ENCODE peak calls at places on chromosomes 11 and 22, in five cellular contexts. One of them, this sample, is unnamed.

GRCh38 chr11:36214976-36215687 is 74.1 kb downstream of the COMMD9 start:
- DNase-seq in GM23248: no peak
- DNase-seq in MM.1S: no peak
- DNase-seq in IMR-90: no peak
- DNase-seq in fibroblast of lung: no peak
- DNase-seq in this sample: no peak

GRCh38 chr11:75339685-75340409 is 11.6 kb downstream of the ARRB1 start:
- DNase-seq in IMR-90: no peak
- DNase-seq in fibroblast of lung: no peak
- DNase-seq in GM23248: no peak
- DNase-seq in MM.1S: no peak
- DNase-seq in this sample: no peak

GRCh38 chr22:42376721-42377177 is 55.5 kb downstream of the NFAM1 start:
- DNase-seq in IMR-90: peak
- DNase-seq in MM.1S: no peak
- DNase-seq in GM23248: peak
- DNase-seq in fibroblast of lung: peak
- DNase-seq in this sample: no peak

GRCh38 chr22:39080052-39080762 is 3.1 kb downstream of the APOBEC3G start:
- DNase-seq in fibroblast of lung: no peak
- DNase-seq in GM23248: no peak
- DNase-seq in IMR-90: no peak
- DNase-seq in MM.1S: no peak
- DNase-seq in this sample: no peak

GRCh38 chr11:34052036-34052607 is 591 bp downstream of the CAPRIN1 start:
- DNase-seq in GM23248: peak
- DNase-seq in fibroblast of lung: peak
- DNase-seq in MM.1S: peak
- DNase-seq in IMR-90: peak
- DNase-seq in this sample: peak

GRCh38 chr11:62542111-62542745 is 4.4 kb downstream of the AHNAK start:
- DNase-seq in IMR-90: peak
- DNase-seq in GM23248: no peak
- DNase-seq in MM.1S: no peak
- DNase-seq in fibroblast of lung: no peak
- DNase-seq in this sample: no peak

GRCh38 chr11:94511932-94512781 is at the start of gene C11orf97:
- DNase-seq in IMR-90: peak
- DNase-seq in GM23248: peak
- DNase-seq in MM.1S: peak
- DNase-seq in fibroblast of lung: peak
- DNase-seq in this sample: peak

GRCh38 chr11:62401781-62402180 is 17.1 kb upstream of the SCGB1A1 start:
- DNase-seq in IMR-90: no peak
- DNase-seq in MM.1S: no peak
- DNase-seq in fibroblast of lung: no peak
- DNase-seq in GM23248: peak
- DNase-seq in this sample: no peak

GRCh38 chr11:6129634-6130033 is 22.1 kb downstream of the OR56B4 start:
- DNase-seq in GM23248: no peak
- DNase-seq in IMR-90: no peak
- DNase-seq in fibroblast of lung: no peak
- DNase-seq in MM.1S: no peak
- DNase-seq in this sample: no peak

GRCh38 chr22:46574993-46575914 is 37.8 kb upstream of the CELSR1 start:
- DNase-seq in GM23248: no peak
- DNase-seq in fibroblast of lung: no peak
- DNase-seq in IMR-90: no peak
- DNase-seq in MM.1S: peak
- DNase-seq in this sample: peak

GRCh38 chr22:41910599-41911291 is 4.1 kb downstream of the SHISA8 start:
- DNase-seq in GM23248: peak
- DNase-seq in fibroblast of lung: peak
- DNase-seq in MM.1S: no peak
- DNase-seq in IMR-90: no peak
- DNase-seq in this sample: peak

GRCh38 chr22:29606320-29606719 is 2.9 kb downstream of the NF2 start:
- DNase-seq in IMR-90: no peak
- DNase-seq in MM.1S: no peak
- DNase-seq in fibroblast of lung: no peak
- DNase-seq in GM23248: no peak
- DNase-seq in this sample: no peak

GRCh38 chr11:116601734-116602636 is 170.8 kb downstream of the BUD13 start:
- DNase-seq in GM23248: peak
- DNase-seq in fibroblast of lung: peak
- DNase-seq in MM.1S: no peak
- DNase-seq in IMR-90: peak
- DNase-seq in this sample: no peak

GRCh38 chr11:120929664-120930154 is 94.2 kb upstream of the TBCEL start:
- DNase-seq in GM23248: peak
- DNase-seq in MM.1S: peak
- DNase-seq in fibroblast of lung: peak
- DNase-seq in IMR-90: peak
- DNase-seq in this sample: peak

GRCh38 chr11:15770798-15771414 is 585.4 kb downstream of the SOX6 start:
- DNase-seq in fibroblast of lung: peak
- DNase-seq in GM23248: peak
- DNase-seq in MM.1S: peak
- DNase-seq in IMR-90: peak
- DNase-seq in this sample: no peak

GRCh38 chr11:119352857-119353260 is 6.4 kb upstream of the MFRP start:
- DNase-seq in IMR-90: no peak
- DNase-seq in fibroblast of lung: peak
- DNase-seq in MM.1S: no peak
- DNase-seq in GM23248: no peak
- DNase-seq in this sample: peak

GRCh38 chr22:28783786-28784671 is 11.5 kb downstream of the CCDC117 start:
- DNase-seq in fibroblast of lung: no peak
- DNase-seq in MM.1S: no peak
- DNase-seq in IMR-90: peak
- DNase-seq in GM23248: no peak
- DNase-seq in this sample: peak

GRCh38 chr11:123725995-123726655 is 15.3 kb downstream of the ZNF202 start:
- DNase-seq in GM23248: no peak
- DNase-seq in fibroblast of lung: no peak
- DNase-seq in IMR-90: no peak
- DNase-seq in MM.1S: no peak
- DNase-seq in this sample: no peak

GRCh38 chr11:100863080-100863581 is 176.0 kb downstream of the ARHGAP42 start:
- DNase-seq in fibroblast of lung: peak
- DNase-seq in GM23248: peak
- DNase-seq in MM.1S: peak
- DNase-seq in IMR-90: peak
- DNase-seq in this sample: peak

GRCh38 chr11:12137005-12137690 is 26.8 kb downstream of the MICAL2 start:
- DNase-seq in GM23248: no peak
- DNase-seq in fibroblast of lung: no peak
- DNase-seq in IMR-90: no peak
- DNase-seq in MM.1S: no peak
- DNase-seq in this sample: no peak

GRCh38 chr11:15968461-15969130 is 387.8 kb downstream of the SOX6 start:
- DNase-seq in fibroblast of lung: no peak
- DNase-seq in GM23248: no peak
- DNase-seq in IMR-90: no peak
- DNase-seq in MM.1S: no peak
- DNase-seq in this sample: no peak

GRCh38 chr11:90204832-90205646 is 17.8 kb downstream of the CHORDC1 start:
- DNase-seq in GM23248: peak
- DNase-seq in fibroblast of lung: peak
- DNase-seq in IMR-90: peak
- DNase-seq in MM.1S: peak
- DNase-seq in this sample: peak

GRCh38 chr22:40605676-40606250 is 30.8 kb downstream of the MRTFA start:
- DNase-seq in MM.1S: no peak
- DNase-seq in IMR-90: peak
- DNase-seq in fibroblast of lung: peak
- DNase-seq in GM23248: peak
- DNase-seq in this sample: no peak

GRCh38 chr11:122697636-122698167 is 42.2 kb downstream of the UBASH3B start:
- DNase-seq in MM.1S: peak
- DNase-seq in IMR-90: peak
- DNase-seq in GM23248: peak
- DNase-seq in fibroblast of lung: peak
- DNase-seq in this sample: peak

GRCh38 chr22:17570851-17571631 is 7.7 kb downstream of the SLC25A18 start:
- DNase-seq in GM23248: peak
- DNase-seq in MM.1S: no peak
- DNase-seq in IMR-90: peak
- DNase-seq in fibroblast of lung: peak
- DNase-seq in this sample: no peak

GRCh38 chr11:84720706-84721402 is 906.3 kb downstream of the DLG2 start:
- DNase-seq in MM.1S: peak
- DNase-seq in IMR-90: no peak
- DNase-seq in GM23248: peak
- DNase-seq in fibroblast of lung: peak
- DNase-seq in this sample: no peak

GRCh38 chr11:75223954-75224643 is 16.5 kb upstream of the TPBGL start:
- DNase-seq in GM23248: no peak
- DNase-seq in MM.1S: no peak
- DNase-seq in IMR-90: no peak
- DNase-seq in fibroblast of lung: no peak
- DNase-seq in this sample: peak

GRCh38 chr11:60880635-60881282 is 13.4 kb downstream of the ZP1 start:
- DNase-seq in IMR-90: no peak
- DNase-seq in GM23248: no peak
- DNase-seq in MM.1S: no peak
- DNase-seq in fibroblast of lung: no peak
- DNase-seq in this sample: no peak

GRCh38 chr11:89184021-89184420 is 6.3 kb downstream of the TYR start:
- DNase-seq in fibroblast of lung: peak
- DNase-seq in MM.1S: no peak
- DNase-seq in IMR-90: peak
- DNase-seq in GM23248: peak
- DNase-seq in this sample: peak
- H2AFZ ChIP-seq in fibroblast of lung: no peak
- H2AFZ ChIP-seq in MM.1S: no peak
- H2AFZ ChIP-seq in IMR-90: no peak
- H2AFZ ChIP-seq in GM23248: peak
- H2AFZ ChIP-seq in this sample: no peak

GRCh38 chr11:2302844-2303626 is 1.2 kb downstream of the TSPAN32 start:
- DNase-seq in GM23248: no peak
- DNase-seq in fibroblast of lung: no peak
- DNase-seq in IMR-90: no peak
- DNase-seq in MM.1S: no peak
- DNase-seq in this sample: no peak

GRCh38 chr11:2303627-2304155 is 1.9 kb downstream of the TSPAN32 start:
- DNase-seq in fibroblast of lung: no peak
- DNase-seq in GM23248: no peak
- DNase-seq in MM.1S: no peak
- DNase-seq in IMR-90: no peak
- DNase-seq in this sample: no peak

GRCh38 chr11:2301631-2302272 is at the start of the genes C11orf21 and TSPAN32:
- DNase-seq in fibroblast of lung: peak
- DNase-seq in MM.1S: no peak
- DNase-seq in IMR-90: peak
- DNase-seq in GM23248: no peak
- DNase-seq in this sample: peak

GRCh38 chr11:2300936-2301630 is 635 bp downstream of the C11orf21 start:
- DNase-seq in GM23248: no peak
- DNase-seq in MM.1S: no peak
- DNase-seq in IMR-90: no peak
- DNase-seq in fibroblast of lung: no peak
- DNase-seq in this sample: no peak

GRCh38 chr11:2302280-2302843 is 549 bp downstream of the TSPAN32 start:
- DNase-seq in fibroblast of lung: no peak
- DNase-seq in MM.1S: no peak
- DNase-seq in IMR-90: no peak
- DNase-seq in GM23248: no peak
- DNase-seq in this sample: no peak
- H3K4me3 ChIP-seq in fibroblast of lung: no peak
- H3K4me3 ChIP-seq in MM.1S: no peak
- H3K4me3 ChIP-seq in IMR-90: no peak
- H3K4me3 ChIP-seq in GM23248: no peak
- H3K4me3 ChIP-seq in this sample: no peak

GRCh38 chr11:30420233-30420787 is 97.4 kb downstream of the ARL14EP start:
- DNase-seq in fibroblast of lung: no peak
- DNase-seq in IMR-90: no peak
- DNase-seq in GM23248: no peak
- DNase-seq in MM.1S: no peak
- DNase-seq in this sample: no peak
- H3K9ac ChIP-seq in fibroblast of lung: no peak
- H3K9ac ChIP-seq in IMR-90: no peak
- H3K9ac ChIP-seq in GM23248: no peak
- H3K9ac ChIP-seq in MM.1S: no peak
- H3K9ac ChIP-seq in this sample: no peak

DNA sequence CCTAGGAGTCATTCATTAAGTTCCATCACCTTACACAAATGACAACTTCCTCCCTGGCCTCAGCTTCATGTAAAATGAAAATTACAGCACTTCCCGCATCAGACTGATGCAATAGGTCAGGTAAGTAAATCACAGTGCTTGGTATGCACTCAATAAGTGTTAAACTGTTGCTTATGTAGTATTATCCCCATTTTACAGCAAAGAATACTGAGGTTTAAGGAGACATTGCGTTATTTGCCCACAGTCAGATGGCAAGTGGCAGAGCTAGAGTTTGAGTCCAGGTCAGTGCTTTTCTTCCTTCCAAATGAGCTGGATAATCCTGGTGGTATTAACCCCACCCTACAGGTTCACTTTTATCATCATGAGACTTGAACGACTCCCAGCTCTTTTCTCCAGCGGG is 29.7 kb downstream of the WT1 start:
- DNase-seq in GM23248: no peak
- DNase-seq in fibroblast of lung: no peak
- DNase-seq in IMR-90: no peak
- DNase-seq in MM.1S: no peak
- DNase-seq in this sample: no peak
- H2AFZ ChIP-seq in GM23248: no peak
- H2AFZ ChIP-seq in fibroblast of lung: no peak
- H2AFZ ChIP-seq in IMR-90: no peak
- H2AFZ ChIP-seq in MM.1S: no peak
- H2AFZ ChIP-seq in this sample: no peak

DNA sequence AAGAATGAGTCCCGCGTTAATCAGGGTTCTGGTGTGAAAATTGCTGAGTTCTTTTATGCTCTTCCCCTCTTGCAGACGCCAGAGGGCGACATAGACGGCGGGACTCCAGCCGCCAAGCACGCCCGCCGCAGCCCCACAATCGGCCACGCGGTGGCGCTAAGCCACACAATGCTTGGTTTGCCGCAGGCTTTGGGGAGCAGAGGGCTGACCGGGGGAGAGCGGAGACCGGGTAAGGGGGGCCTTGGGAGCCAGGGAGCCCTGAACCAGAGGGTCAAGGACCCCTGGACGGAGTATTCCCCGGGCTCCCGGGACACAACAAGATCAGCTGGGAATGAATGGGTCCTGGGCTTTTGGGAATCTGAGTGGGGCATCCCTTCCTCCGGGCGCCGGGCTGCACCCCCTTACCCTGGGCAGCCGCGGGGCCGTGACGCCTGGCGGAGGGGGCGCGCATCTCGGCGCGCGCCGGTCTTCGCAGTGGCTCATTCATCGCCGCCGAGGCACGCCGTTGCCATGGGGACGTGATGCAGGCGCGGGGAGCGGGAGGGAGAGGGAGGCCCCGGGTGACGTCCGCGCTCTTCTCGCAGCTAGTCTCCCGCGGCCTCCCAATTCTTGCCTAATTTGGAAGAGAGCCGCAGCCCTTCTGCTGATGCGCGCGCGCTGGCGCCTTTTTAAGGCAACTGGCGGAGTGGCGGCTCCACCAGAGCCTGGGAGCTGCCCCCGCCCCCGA is 12.2 kb upstream of the NPAS4 start:
- DNase-seq in fibroblast of lung: peak
- DNase-seq in IMR-90: peak
- DNase-seq in MM.1S: peak
- DNase-seq in GM23248: peak
- DNase-seq in this sample: peak
- H3K4me3 ChIP-seq in fibroblast of lung: peak
- H3K4me3 ChIP-seq in IMR-90: peak
- H3K4me3 ChIP-seq in MM.1S: peak
- H3K4me3 ChIP-seq in GM23248: peak
- H3K4me3 ChIP-seq in this sample: peak